ENCODE peak calls at places on chromosome 6, in five cellular contexts. Q is neural progenitor cell, Z is hepatocyte, F is neuronal stem cell, V is Peyer's patch. U is an unnamed sample.

GRCh38 chr6:51025082-51025777 is 206.6 kb downstream of the TFAP2B start:
- DNase-seq in Q (no peak), Z (no peak), F (no peak), V (no peak), U (no peak)

GRCh38 chr6:5213851-5214507 is 46.8 kb downstream of the LYRM4 start:
- DNase-seq in Q (no peak), Z (no peak), F (no peak), V (no peak), U (no peak)

GRCh38 chr6:68575765-68576439 is 59.2 kb upstream of the ADGRB3 start:
- DNase-seq in Q (peak), Z (peak), F (no peak), V (no peak), U (no peak)

GRCh38 chr6:106759112-106759511 is 129.7 kb downstream of the QRSL1 start:
- DNase-seq in Q (no peak), Z (no peak), F (no peak), V (no peak), U (no peak)

GRCh38 chr6:56902551-56903464 is 52.1 kb upstream of the BEND6 start:
- DNase-seq in Q (peak), Z (peak), F (peak), V (no peak), U (no peak)

GRCh38 chr6:136685540-136686108 is 106.7 kb downstream of the MAP3K5 start:
- DNase-seq in Q (no peak), Z (no peak), F (no peak), V (no peak), U (no peak)

GRCh38 chr6:45688180-45688579 is 310.4 kb upstream of the SUPT3H start:
- DNase-seq in Q (no peak), Z (no peak), F (no peak), V (no peak), U (no peak)

GRCh38 chr6:154167163-154167562 is 128.1 kb downstream of the OPRM1 start:
- DNase-seq in Q (no peak), Z (no peak), F (no peak), V (no peak), U (no peak)

GRCh38 chr6:113997106-113997505 is 26.2 kb upstream of the HDAC2 start:
- DNase-seq in Q (no peak), Z (no peak), F (no peak), V (no peak), U (no peak)

GRCh38 chr6:131015630-131016263 is 47.3 kb downstream of the EPB41L2 start:
- DNase-seq in Q (no peak), Z (no peak), F (no peak), V (no peak), U (no peak)

GRCh38 chr6:149210376-149210775 is 107.1 kb upstream of the TAB2 start:
- DNase-seq in Q (no peak), Z (peak), F (no peak), V (no peak), U (no peak)

GRCh38 chr6:106103728-106104109 is 17.6 kb downstream of the PRDM1 start:
- DNase-seq in Q (no peak), Z (no peak), F (no peak), V (peak), U (no peak)

GRCh38 chr6:148565931-148566663 is 180.7 kb upstream of the UST start:
- DNase-seq in Q (no peak), Z (no peak), F (no peak), V (no peak), U (no peak)

GRCh38 chr6:11854418-11855165 is 76.0 kb upstream of the ADTRP start:
- DNase-seq in Q (no peak), Z (peak), F (no peak), V (no peak), U (no peak)

GRCh38 chr6:17276766-17277165 is 4.4 kb upstream of the RBM24 start:
- DNase-seq in Q (no peak), Z (no peak), F (no peak), V (no peak), U (no peak)

GRCh38 chr6:132282696-132283095 is 118.6 kb downstream of the MOXD1 start:
- DNase-seq in Q (no peak), Z (no peak), F (no peak), V (no peak), U (no peak)

GRCh38 chr6:32700391-32701040 is 34.1 kb upstream of the HLA-DQB1 start:
- DNase-seq in Q (peak), Z (peak), F (peak), V (no peak), U (peak)

GRCh38 chr6:115708850-115709249 is 351.8 kb downstream of the FRK start:
- DNase-seq in Q (no peak), Z (no peak), F (no peak), V (no peak), U (no peak)

GRCh38 chr6:90350689-90351554 is 54.3 kb upstream of the BACH2 start:
- DNase-seq in Q (no peak), Z (no peak), F (no peak), V (peak), U (peak)

GRCh38 chr6:53906842-53907241 is 112.0 kb downstream of the LRRC1 start:
- DNase-seq in Q (no peak), Z (no peak), F (no peak), V (no peak), U (no peak)

GRCh38 chr6:150116195-150116800 is 26.5 kb upstream of the PPP1R14C start:
- DNase-seq in Q (no peak), Z (no peak), F (no peak), V (no peak), U (no peak)

GRCh38 chr6:132228894-132229293 is 172.4 kb downstream of the MOXD1 start:
- DNase-seq in Q (no peak), Z (no peak), F (no peak), V (no peak), U (no peak)

GRCh38 chr6:158853072-158853871 is 34.1 kb upstream of the EZR start:
- DNase-seq in Q (peak), Z (peak), F (peak), V (peak), U (peak)

GRCh38 chr6:91715171-91715805 is 1128.4 kb upstream of the MAP3K7 start:
- DNase-seq in Q (no peak), Z (no peak), F (no peak), V (no peak), U (no peak)

GRCh38 chr6:135087803-135088202 is 33.2 kb upstream of the HBS1L start:
- DNase-seq in Q (no peak), Z (no peak), F (no peak), V (peak), U (no peak)

GRCh38 chr6:113786168-113786567 is 71.0 kb upstream of the MARCKS start:
- DNase-seq in Q (no peak), Z (peak), F (no peak), V (no peak), U (no peak)

GRCh38 chr6:150297327-150298028 is 71.3 kb upstream of the IYD start:
- DNase-seq in Q (no peak), Z (no peak), F (no peak), V (no peak), U (no peak)

GRCh38 chr6:158560787-158561246 is 926 bp downstream of the TMEM181 start:
- DNase-seq in Q (peak), Z (peak), F (no peak), V (no peak), U (no peak)

GRCh38 chr6:75563032-75563431 is 38.6 kb upstream of the SENP6 start:
- DNase-seq in Q (peak), Z (peak), F (no peak), V (no peak), U (no peak)

GRCh38 chr6:53578371-53578770 is 33.5 kb upstream of the GCLC start:
- DNase-seq in Q (no peak), Z (no peak), F (no peak), V (no peak), U (no peak)

GRCh38 chr6:127457444-127458064 is 1.6 kb downstream of the KIAA0408 start:
- DNase-seq in Q (no peak), Z (no peak), F (no peak), V (no peak), U (no peak)

GRCh38 chr6:24980507-24981384 is 45.0 kb upstream of the RIPOR2 start:
- DNase-seq in Q (peak), Z (no peak), F (peak), V (no peak), U (no peak)

GRCh38 chr6:43699564-43700186 is 12.1 kb upstream of the MRPS18A start:
- DNase-seq in Q (no peak), Z (peak), F (no peak), V (no peak), U (no peak)

GRCh38 chr6:73666393-73666792 is 12.6 kb upstream of the SLC17A5 start:
- DNase-seq in Q (no peak), Z (no peak), F (no peak), V (no peak), U (no peak)

GRCh38 chr6:13375360-13375878 is 47.1 kb upstream of the TBC1D7 start:
- DNase-seq in Q (no peak), Z (no peak), F (no peak), V (no peak), U (no peak)

GRCh38 chr6:100267721-100268123 is 197.0 kb downstream of the SIM1 start:
- DNase-seq in Q (no peak), Z (no peak), F (no peak), V (no peak), U (no peak)

GRCh38 chr6:111739257-111739696 is 133.6 kb upstream of the TRAF3IP2 start:
- DNase-seq in Q (no peak), Z (no peak), F (no peak), V (no peak), U (no peak)

GRCh38 chr6:72952808-72953630 is 272.3 kb downstream of the KHDC1L start:
- DNase-seq in Q (no peak), Z (no peak), F (no peak), V (no peak), U (no peak)

GRCh38 chr6:15897063-15897934 is 231.6 kb upstream of the MYLIP start:
- DNase-seq in Q (no peak), Z (peak), F (no peak), V (no peak), U (no peak)

DNA sequence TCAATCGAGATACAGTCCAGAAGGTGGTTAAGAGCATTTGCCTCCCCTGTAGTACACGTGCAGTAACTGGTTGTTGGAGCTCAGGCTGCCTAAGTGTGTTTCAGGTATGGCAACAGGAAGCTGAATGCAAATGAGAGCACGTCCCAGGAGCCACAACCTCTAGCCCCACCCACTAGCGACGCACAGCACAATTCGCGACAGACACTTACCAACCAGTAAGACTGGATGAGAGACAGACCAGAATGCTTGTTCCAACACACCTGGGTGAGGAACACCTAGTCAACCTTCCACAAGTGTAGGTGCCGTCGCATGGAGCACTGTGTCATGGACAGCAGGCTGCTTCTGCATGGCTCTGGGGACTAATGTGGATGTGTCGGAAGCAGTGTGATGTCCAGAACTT is 7.2 kb upstream of the SERPINB1 start:
- DNase-seq in Q (no peak), Z (no peak), F (no peak), V (peak), U (peak)
- H3K27ac ChIP-seq in Q (no peak), Z (no peak), F (no peak), V (no peak), U (peak)

GRCh38 chr6:19838442-19839236 is 1.5 kb downstream of the ID4 start:
- DNase-seq in Q (peak), Z (peak), F (peak), V (no peak), U (no peak)

GRCh38 chr6:19841181-19841580 is 4.0 kb downstream of the ID4 start:
- DNase-seq in Q (no peak), Z (no peak), F (no peak), V (no peak), U (no peak)

GRCh38 chr6:19839788-19840187 is 2.6 kb downstream of the ID4 start:
- DNase-seq in Q (no peak), Z (no peak), F (no peak), V (no peak), U (no peak)

GRCh38 chr6:19837511-19838441 is 606 bp downstream of the ID4 start:
- DNase-seq in Q (peak), Z (peak), F (peak), V (no peak), U (no peak)

GRCh38 chr6:19839237-19839546 is 2.0 kb downstream of the ID4 start:
- DNase-seq in Q (no peak), Z (no peak), F (no peak), V (no peak), U (no peak)
- H3K4me3 ChIP-seq in Q (peak), Z (peak), F (peak), V (peak), U (no peak)

DNA sequence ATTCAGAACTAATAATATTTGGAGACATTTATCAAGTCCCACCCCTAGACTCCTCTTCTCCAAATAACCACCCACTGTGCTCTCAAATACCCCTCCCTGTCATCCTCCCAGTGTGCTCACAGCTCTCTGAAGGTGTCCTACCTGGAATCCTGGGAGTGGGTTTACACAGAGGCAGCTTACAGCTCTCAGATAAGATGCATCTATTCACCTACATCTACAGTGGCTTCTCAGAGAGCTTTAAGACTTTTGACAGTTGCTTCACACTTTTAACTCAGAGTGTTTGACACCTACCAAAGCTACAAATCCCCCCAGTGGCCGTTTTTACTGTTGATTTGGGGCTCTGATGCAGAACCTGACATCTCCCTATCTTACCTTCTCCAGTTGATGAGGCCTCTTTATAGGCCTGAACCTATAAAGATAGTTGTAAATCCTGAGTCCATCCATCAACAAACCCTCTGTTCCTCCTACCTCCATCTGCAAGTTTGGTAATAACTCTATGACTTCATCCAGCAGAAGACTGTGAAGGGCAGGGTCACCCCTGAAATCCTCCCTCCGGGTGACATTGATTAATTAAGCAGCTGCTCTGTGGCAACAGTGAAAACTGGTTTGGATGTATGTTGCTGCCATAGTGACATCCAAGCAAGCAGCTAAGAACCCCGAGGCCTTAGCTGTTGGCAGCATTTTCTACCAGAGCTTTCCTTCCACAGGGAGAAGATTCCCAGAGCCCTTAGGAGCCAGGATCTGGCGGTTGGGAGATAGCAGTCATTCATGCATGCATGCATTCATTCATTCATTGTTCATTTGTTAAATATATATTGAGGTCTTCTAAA is 226.1 kb upstream of the RREB1 start:
- DNase-seq in Q (no peak), Z (peak), F (no peak), V (no peak), U (no peak)
- H3K27ac ChIP-seq in Q (no peak), Z (no peak), F (no peak), V (no peak), U (no peak)

DNA sequence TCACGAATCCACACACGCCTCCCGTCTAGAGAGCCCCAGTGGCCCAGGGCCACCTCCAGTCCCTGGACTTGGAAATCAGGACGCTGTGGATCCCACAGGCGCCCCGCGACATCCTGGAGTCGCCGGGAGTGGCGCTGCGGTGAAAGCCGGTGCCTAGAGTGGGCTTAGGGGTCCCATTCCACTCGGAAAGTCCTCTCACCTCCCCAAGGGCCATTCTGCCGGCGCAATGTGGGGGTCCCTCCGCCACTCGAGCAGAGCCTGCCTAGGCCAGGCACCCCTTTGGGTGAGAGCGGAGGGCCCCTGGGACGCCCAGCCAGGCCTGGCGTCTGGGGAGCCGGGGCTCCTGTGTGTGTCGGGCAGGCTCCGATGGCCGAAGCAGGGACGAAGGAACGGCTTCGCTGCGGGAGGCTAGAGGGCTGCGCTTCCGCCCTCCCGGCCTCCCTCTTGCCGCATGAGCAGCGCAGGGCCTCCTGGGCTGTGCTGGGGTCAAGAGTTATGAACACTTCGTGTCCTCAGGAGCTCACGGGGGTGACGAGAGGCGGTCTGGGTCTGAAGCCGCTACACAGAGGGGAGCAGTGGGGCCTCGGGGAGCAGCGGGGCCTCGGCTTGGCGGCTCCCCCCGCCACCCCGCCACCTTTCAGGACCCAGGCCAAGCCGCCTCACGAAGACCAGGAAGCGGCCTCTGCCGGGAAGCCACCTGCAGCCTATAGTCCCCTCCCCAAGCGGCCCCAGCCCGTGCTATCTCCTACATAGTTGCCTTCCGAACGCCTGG is 13.6 kb downstream of the POU3F2 start:
- DNase-seq in Q (peak), Z (peak), F (no peak), V (no peak), U (no peak)
- H3K4me3 ChIP-seq in Q (peak), Z (no peak), F (peak), V (no peak), U (no peak)

DNA sequence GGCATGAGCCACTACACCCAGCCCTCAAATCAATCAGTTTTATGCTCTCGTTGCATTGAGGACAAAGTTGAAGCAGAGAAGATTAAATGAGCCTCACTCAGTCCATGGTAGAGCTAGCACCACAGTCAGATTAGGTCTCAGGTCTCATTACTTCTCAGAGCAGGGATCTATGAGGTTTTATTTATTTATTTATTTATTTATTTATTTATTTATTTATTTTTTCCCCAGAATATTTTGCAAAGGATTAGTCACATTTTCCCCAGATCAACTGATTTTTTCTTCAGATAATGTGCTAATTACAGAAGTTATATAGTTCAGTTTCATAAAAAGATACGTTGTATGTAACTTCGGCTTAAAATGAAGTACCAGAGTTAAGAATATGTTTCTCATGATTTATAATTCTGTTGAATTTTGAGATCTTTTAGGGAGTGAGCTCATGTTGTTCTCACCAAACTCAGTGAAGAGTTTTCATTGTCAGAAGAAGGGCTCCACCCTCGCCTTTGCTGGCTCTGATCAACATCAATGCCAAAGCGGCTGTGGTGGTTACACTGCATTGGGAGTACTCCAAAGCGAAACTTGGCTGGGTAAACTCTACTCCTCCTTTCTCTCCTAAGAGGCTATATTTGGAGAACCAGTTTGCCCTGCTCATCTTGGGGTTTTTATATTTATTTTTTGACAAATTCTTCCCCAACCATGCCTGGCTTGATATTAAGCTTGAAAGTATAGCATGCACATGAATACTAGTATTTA is 12.9 kb upstream of the ID4 start:
- DNase-seq in Q (no peak), Z (no peak), F (no peak), V (no peak), U (no peak)
- H3K27ac ChIP-seq in Q (no peak), Z (no peak), F (no peak), V (no peak), U (no peak)

DNA sequence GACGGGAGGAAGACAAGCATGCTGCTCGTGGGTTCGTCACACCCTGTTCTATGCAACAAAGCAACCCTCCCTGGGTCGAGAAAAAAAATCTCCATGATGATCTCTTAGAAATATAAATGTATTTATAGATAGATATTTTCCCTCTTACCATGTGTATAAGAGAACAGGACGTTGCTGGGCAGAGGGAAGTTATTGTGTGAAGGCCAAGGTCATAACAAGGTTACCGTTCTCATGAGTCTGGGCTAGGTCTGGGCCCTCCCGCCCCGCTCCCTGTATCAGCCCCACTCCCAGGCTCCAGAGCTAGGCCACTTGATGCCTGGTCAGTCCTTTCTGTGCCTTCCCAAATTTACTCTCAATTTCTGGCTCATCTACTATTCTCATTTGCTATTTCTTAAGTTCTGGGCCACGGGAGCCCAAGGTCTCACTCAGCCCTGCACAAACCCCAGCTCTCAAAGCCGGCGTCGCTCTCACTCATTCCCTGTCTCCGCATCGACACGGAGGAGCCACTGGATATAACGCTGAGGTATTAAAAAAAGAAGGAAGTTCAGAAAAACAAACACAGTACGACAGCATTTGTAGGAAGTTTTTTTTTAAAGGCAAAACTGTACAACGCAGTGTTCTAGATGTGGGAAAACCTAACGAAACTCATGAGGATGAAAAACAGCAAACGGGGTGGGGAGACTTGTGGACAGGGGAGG is 96.8 kb downstream of the PSMG4 start:
- DNase-seq in Q (peak), Z (no peak), F (peak), V (peak), U (peak)
- H3K4me3 ChIP-seq in Q (peak), Z (no peak), F (no peak), V (peak), U (peak)